ENCODE peak calls at places on chromosomes 13 and 19, in four cellular contexts. One of them, this sample, is unnamed.

GRCh38 chr13:66994097-66994496 is 236.0 kb downstream of the PCDH9 start:
- DNase-seq in activated CD8-positive, alpha-beta T cell treated with anti-CD3 and anti-CD28 coated beads for 36 hours: peak; percentile 40
- DNase-seq in CD4-positive, alpha-beta T cell: no peak
- DNase-seq in thoracic aorta: peak; percentile 24
- DNase-seq in this sample: no peak

GRCh38 chr13:43196750-43197149 is 173.4 kb downstream of the DNAJC15 start:
- DNase-seq in activated CD8-positive, alpha-beta T cell treated with anti-CD3 and anti-CD28 coated beads for 36 hours: no peak
- DNase-seq in CD4-positive, alpha-beta T cell: no peak
- DNase-seq in thoracic aorta: no peak
- DNase-seq in this sample: no peak

GRCh38 chr13:98407575-98407974 is 169.3 kb downstream of the STK24 start:
- DNase-seq in activated CD8-positive, alpha-beta T cell treated with anti-CD3 and anti-CD28 coated beads for 36 hours: no peak
- DNase-seq in CD4-positive, alpha-beta T cell: no peak
- DNase-seq in thoracic aorta: no peak
- DNase-seq in this sample: no peak

GRCh38 chr19:6233827-6234511 is 45.8 kb downstream of the MLLT1 start:
- DNase-seq in activated CD8-positive, alpha-beta T cell treated with anti-CD3 and anti-CD28 coated beads for 36 hours: no peak
- DNase-seq in CD4-positive, alpha-beta T cell: no peak
- DNase-seq in thoracic aorta: no peak
- DNase-seq in this sample: no peak

GRCh38 chr19:413756-414420 is 4.9 kb upstream of the C2CD4C start:
- DNase-seq in activated CD8-positive, alpha-beta T cell treated with anti-CD3 and anti-CD28 coated beads for 36 hours: no peak
- DNase-seq in CD4-positive, alpha-beta T cell: no peak
- DNase-seq in thoracic aorta: no peak
- DNase-seq in this sample: no peak

GRCh38 chr19:18650468-18651001 is 13.7 kb downstream of the KLHL26 start:
- DNase-seq in activated CD8-positive, alpha-beta T cell treated with anti-CD3 and anti-CD28 coated beads for 36 hours: no peak
- DNase-seq in CD4-positive, alpha-beta T cell: no peak
- DNase-seq in thoracic aorta: peak; percentile 66
- DNase-seq in this sample: no peak

GRCh38 chr13:99055286-99056073 is 77.6 kb upstream of the DOCK9 start:
- DNase-seq in activated CD8-positive, alpha-beta T cell treated with anti-CD3 and anti-CD28 coated beads for 36 hours: peak; percentile 32
- DNase-seq in CD4-positive, alpha-beta T cell: no peak
- DNase-seq in thoracic aorta: no peak
- DNase-seq in this sample: no peak

GRCh38 chr19:55197531-55197930 is 11.8 kb downstream of the PTPRH start:
- DNase-seq in activated CD8-positive, alpha-beta T cell treated with anti-CD3 and anti-CD28 coated beads for 36 hours: no peak
- DNase-seq in CD4-positive, alpha-beta T cell: no peak
- DNase-seq in thoracic aorta: no peak
- DNase-seq in this sample: no peak

GRCh38 chr13:114113961-114114360 is 18.5 kb downstream of the RASA3 start:
- DNase-seq in activated CD8-positive, alpha-beta T cell treated with anti-CD3 and anti-CD28 coated beads for 36 hours: no peak
- DNase-seq in CD4-positive, alpha-beta T cell: no peak
- DNase-seq in thoracic aorta: no peak
- DNase-seq in this sample: no peak

GRCh38 chr19:18170714-18171255 is 2.8 kb upstream of the IFI30 start:
- DNase-seq in activated CD8-positive, alpha-beta T cell treated with anti-CD3 and anti-CD28 coated beads for 36 hours: no peak
- DNase-seq in CD4-positive, alpha-beta T cell: no peak
- DNase-seq in thoracic aorta: no peak
- DNase-seq in this sample: no peak

GRCh38 chr13:37534181-37534580 is 64.4 kb downstream of the POSTN start:
- DNase-seq in activated CD8-positive, alpha-beta T cell treated with anti-CD3 and anti-CD28 coated beads for 36 hours: no peak
- DNase-seq in CD4-positive, alpha-beta T cell: no peak
- DNase-seq in thoracic aorta: no peak
- DNase-seq in this sample: no peak

GRCh38 chr19:34320277-34320676 is 44.7 kb upstream of the GPI start:
- DNase-seq in activated CD8-positive, alpha-beta T cell treated with anti-CD3 and anti-CD28 coated beads for 36 hours: no peak
- DNase-seq in CD4-positive, alpha-beta T cell: no peak
- DNase-seq in thoracic aorta: no peak
- DNase-seq in this sample: no peak

GRCh38 chr13:71378992-71379905 is 487.8 kb downstream of the DACH1 start:
- DNase-seq in activated CD8-positive, alpha-beta T cell treated with anti-CD3 and anti-CD28 coated beads for 36 hours: no peak
- DNase-seq in CD4-positive, alpha-beta T cell: no peak
- DNase-seq in thoracic aorta: no peak
- DNase-seq in this sample: no peak

GRCh38 chr19:6098574-6098973 is 11.7 kb downstream of the RFX2 start:
- DNase-seq in activated CD8-positive, alpha-beta T cell treated with anti-CD3 and anti-CD28 coated beads for 36 hours: no peak
- DNase-seq in CD4-positive, alpha-beta T cell: no peak
- DNase-seq in thoracic aorta: no peak
- DNase-seq in this sample: no peak

GRCh38 chr13:74136089-74136658 is 2.0 kb upstream of the KLF12 start:
- DNase-seq in activated CD8-positive, alpha-beta T cell treated with anti-CD3 and anti-CD28 coated beads for 36 hours: peak; percentile 41
- DNase-seq in CD4-positive, alpha-beta T cell: peak; percentile 26
- DNase-seq in thoracic aorta: no peak
- DNase-seq in this sample: no peak

GRCh38 chr19:10686661-10687517 is 14.3 kb upstream of the QTRT1 start:
- DNase-seq in activated CD8-positive, alpha-beta T cell treated with anti-CD3 and anti-CD28 coated beads for 36 hours: no peak
- DNase-seq in CD4-positive, alpha-beta T cell: no peak
- DNase-seq in thoracic aorta: no peak
- DNase-seq in this sample: no peak

GRCh38 chr13:42275098-42275471 is 3.1 kb downstream of the AKAP11 start:
- DNase-seq in activated CD8-positive, alpha-beta T cell treated with anti-CD3 and anti-CD28 coated beads for 36 hours: no peak
- DNase-seq in CD4-positive, alpha-beta T cell: no peak
- DNase-seq in thoracic aorta: no peak
- DNase-seq in this sample: no peak

GRCh38 chr13:59133903-59134302 is 1029.8 kb downstream of the DIAPH3 start:
- DNase-seq in activated CD8-positive, alpha-beta T cell treated with anti-CD3 and anti-CD28 coated beads for 36 hours: no peak
- DNase-seq in CD4-positive, alpha-beta T cell: no peak
- DNase-seq in thoracic aorta: no peak
- DNase-seq in this sample: no peak

GRCh38 chr13:40149611-40150283 is 494.3 kb downstream of the COG6 start:
- DNase-seq in activated CD8-positive, alpha-beta T cell treated with anti-CD3 and anti-CD28 coated beads for 36 hours: no peak
- DNase-seq in CD4-positive, alpha-beta T cell: no peak
- DNase-seq in thoracic aorta: peak; percentile 52
- DNase-seq in this sample: no peak

GRCh38 chr13:113897161-113897560 is 33.3 kb upstream of the GAS6 start:
- DNase-seq in activated CD8-positive, alpha-beta T cell treated with anti-CD3 and anti-CD28 coated beads for 36 hours: no peak
- DNase-seq in CD4-positive, alpha-beta T cell: no peak
- DNase-seq in thoracic aorta: no peak
- DNase-seq in this sample: peak; percentile 18

GRCh38 chr19:58046856-58047255 is 12.2 kb upstream of the ZNF135 start:
- DNase-seq in activated CD8-positive, alpha-beta T cell treated with anti-CD3 and anti-CD28 coated beads for 36 hours: no peak
- DNase-seq in CD4-positive, alpha-beta T cell: no peak
- DNase-seq in thoracic aorta: no peak
- DNase-seq in this sample: no peak

GRCh38 chr13:85379433-85379832 is 419.8 kb downstream of the SLITRK6 start:
- DNase-seq in activated CD8-positive, alpha-beta T cell treated with anti-CD3 and anti-CD28 coated beads for 36 hours: no peak
- DNase-seq in CD4-positive, alpha-beta T cell: no peak
- DNase-seq in thoracic aorta: no peak
- DNase-seq in this sample: no peak

GRCh38 chr13:90105276-90105675 is 1242.2 kb upstream of the MIR17HG start:
- DNase-seq in activated CD8-positive, alpha-beta T cell treated with anti-CD3 and anti-CD28 coated beads for 36 hours: no peak
- DNase-seq in CD4-positive, alpha-beta T cell: no peak
- DNase-seq in thoracic aorta: no peak
- DNase-seq in this sample: no peak

GRCh38 chr13:19845758-19846157 is 17.7 kb downstream of the ZMYM5 start:
- DNase-seq in activated CD8-positive, alpha-beta T cell treated with anti-CD3 and anti-CD28 coated beads for 36 hours: peak; percentile 19
- DNase-seq in CD4-positive, alpha-beta T cell: no peak
- DNase-seq in thoracic aorta: peak; percentile 49
- DNase-seq in this sample: no peak